ENCODE peak calls at places on chromosome 2, in eight cellular contexts. One of them, this sample, is unnamed.

GRCh38 chr2:224210495-224211472 is 171.7 kb upstream of the SERPINE2 start:
- DNase-seq in stimulated activated CD8-positive, alpha-beta memory T cell treated with anti-CD3 and anti-CD28 coated beads, Interleukin-7, amount 100 ng/mL, for 24 hours: no peak
- DNase-seq in CD8-positive, alpha-beta memory T cell: no peak
- DNase-seq in left colon: no peak
- DNase-seq in ureter: no peak
- DNase-seq in fibroblast of the conjunctiva: no peak
- DNase-seq in CD8-positive, alpha-beta T cell: no peak
- DNase-seq in activated CD4-positive, alpha-beta T cell treated with anti-CD3 and anti-CD28 coated beads, Interleukin-2, amount 10 ng/mL, durations not matched to agents 7 days and 5 days: no peak
- DNase-seq in this sample: no peak

GRCh38 chr2:176072951-176073904 is 10.5 kb downstream of the EVX2 start:
- DNase-seq in stimulated activated CD8-positive, alpha-beta memory T cell treated with anti-CD3 and anti-CD28 coated beads, Interleukin-7, amount 100 ng/mL, for 24 hours: no peak
- DNase-seq in fibroblast of the conjunctiva: no peak
- DNase-seq in ureter: no peak
- DNase-seq in CD8-positive, alpha-beta T cell: no peak
- DNase-seq in left colon: no peak
- DNase-seq in activated CD4-positive, alpha-beta T cell treated with anti-CD3 and anti-CD28 coated beads, Interleukin-2, amount 10 ng/mL, durations not matched to agents 7 days and 5 days: no peak
- DNase-seq in CD8-positive, alpha-beta memory T cell: no peak
- DNase-seq in this sample: no peak

GRCh38 chr2:238742664-238743063 is 105.2 kb upstream of the TWIST2 start:
- DNase-seq in stimulated activated CD8-positive, alpha-beta memory T cell treated with anti-CD3 and anti-CD28 coated beads, Interleukin-7, amount 100 ng/mL, for 24 hours: no peak
- DNase-seq in fibroblast of the conjunctiva: no peak
- DNase-seq in CD8-positive, alpha-beta memory T cell: no peak
- DNase-seq in left colon: no peak
- DNase-seq in activated CD4-positive, alpha-beta T cell treated with anti-CD3 and anti-CD28 coated beads, Interleukin-2, amount 10 ng/mL, durations not matched to agents 7 days and 5 days: no peak
- DNase-seq in CD8-positive, alpha-beta T cell: no peak
- DNase-seq in ureter: no peak
- DNase-seq in this sample: no peak

GRCh38 chr2:56714400-56714799 is 530.6 kb downstream of the CCDC85A start:
- DNase-seq in fibroblast of the conjunctiva: no peak
- DNase-seq in CD8-positive, alpha-beta memory T cell: no peak
- DNase-seq in activated CD4-positive, alpha-beta T cell treated with anti-CD3 and anti-CD28 coated beads, Interleukin-2, amount 10 ng/mL, durations not matched to agents 7 days and 5 days: no peak
- DNase-seq in stimulated activated CD8-positive, alpha-beta memory T cell treated with anti-CD3 and anti-CD28 coated beads, Interleukin-7, amount 100 ng/mL, for 24 hours: no peak
- DNase-seq in ureter: no peak
- DNase-seq in left colon: no peak
- DNase-seq in CD8-positive, alpha-beta T cell: no peak
- DNase-seq in this sample: no peak

GRCh38 chr2:219350938-219351280 is 18.4 kb upstream of the RESP18 start:
- DNase-seq in fibroblast of the conjunctiva: no peak
- DNase-seq in left colon: no peak
- DNase-seq in stimulated activated CD8-positive, alpha-beta memory T cell treated with anti-CD3 and anti-CD28 coated beads, Interleukin-7, amount 100 ng/mL, for 24 hours: no peak
- DNase-seq in CD8-positive, alpha-beta memory T cell: no peak
- DNase-seq in ureter: no peak
- DNase-seq in activated CD4-positive, alpha-beta T cell treated with anti-CD3 and anti-CD28 coated beads, Interleukin-2, amount 10 ng/mL, durations not matched to agents 7 days and 5 days: no peak
- DNase-seq in CD8-positive, alpha-beta T cell: no peak
- DNase-seq in this sample: no peak

GRCh38 chr2:191836471-191836852 is 10.4 kb downstream of the CAVIN2 start:
- DNase-seq in CD8-positive, alpha-beta T cell: no peak
- DNase-seq in left colon: no peak
- DNase-seq in activated CD4-positive, alpha-beta T cell treated with anti-CD3 and anti-CD28 coated beads, Interleukin-2, amount 10 ng/mL, durations not matched to agents 7 days and 5 days: no peak
- DNase-seq in CD8-positive, alpha-beta memory T cell: no peak
- DNase-seq in fibroblast of the conjunctiva: no peak
- DNase-seq in ureter: no peak
- DNase-seq in stimulated activated CD8-positive, alpha-beta memory T cell treated with anti-CD3 and anti-CD28 coated beads, Interleukin-7, amount 100 ng/mL, for 24 hours: no peak
- DNase-seq in this sample: no peak

GRCh38 chr2:170817999-170818293 is 1.3 kb downstream of the GAD1 start:
- DNase-seq in CD8-positive, alpha-beta memory T cell: no peak
- DNase-seq in ureter: no peak
- DNase-seq in fibroblast of the conjunctiva: no peak
- DNase-seq in stimulated activated CD8-positive, alpha-beta memory T cell treated with anti-CD3 and anti-CD28 coated beads, Interleukin-7, amount 100 ng/mL, for 24 hours: no peak
- DNase-seq in activated CD4-positive, alpha-beta T cell treated with anti-CD3 and anti-CD28 coated beads, Interleukin-2, amount 10 ng/mL, durations not matched to agents 7 days and 5 days: no peak
- DNase-seq in left colon: no peak
- DNase-seq in CD8-positive, alpha-beta T cell: no peak
- DNase-seq in this sample: no peak

GRCh38 chr2:113851640-113852039 is 38.2 kb upstream of the ACTR3 start:
- DNase-seq in left colon: no peak
- DNase-seq in stimulated activated CD8-positive, alpha-beta memory T cell treated with anti-CD3 and anti-CD28 coated beads, Interleukin-7, amount 100 ng/mL, for 24 hours: no peak
- DNase-seq in ureter: no peak
- DNase-seq in activated CD4-positive, alpha-beta T cell treated with anti-CD3 and anti-CD28 coated beads, Interleukin-2, amount 10 ng/mL, durations not matched to agents 7 days and 5 days: no peak
- DNase-seq in CD8-positive, alpha-beta memory T cell: no peak
- DNase-seq in CD8-positive, alpha-beta T cell: no peak
- DNase-seq in fibroblast of the conjunctiva: no peak
- DNase-seq in this sample: no peak

GRCh38 chr2:128425216-128425615 is 106.5 kb upstream of the HS6ST1 start:
- DNase-seq in activated CD4-positive, alpha-beta T cell treated with anti-CD3 and anti-CD28 coated beads, Interleukin-2, amount 10 ng/mL, durations not matched to agents 7 days and 5 days: no peak
- DNase-seq in left colon: no peak
- DNase-seq in stimulated activated CD8-positive, alpha-beta memory T cell treated with anti-CD3 and anti-CD28 coated beads, Interleukin-7, amount 100 ng/mL, for 24 hours: no peak
- DNase-seq in ureter: no peak
- DNase-seq in fibroblast of the conjunctiva: no peak
- DNase-seq in CD8-positive, alpha-beta memory T cell: no peak
- DNase-seq in CD8-positive, alpha-beta T cell: no peak
- DNase-seq in this sample: no peak

GRCh38 chr2:131067465-131067864 is 25.8 kb downstream of the FAM168B start:
- DNase-seq in ureter: no peak
- DNase-seq in left colon: no peak
- DNase-seq in CD8-positive, alpha-beta memory T cell: no peak
- DNase-seq in activated CD4-positive, alpha-beta T cell treated with anti-CD3 and anti-CD28 coated beads, Interleukin-2, amount 10 ng/mL, durations not matched to agents 7 days and 5 days: no peak
- DNase-seq in fibroblast of the conjunctiva: no peak
- DNase-seq in stimulated activated CD8-positive, alpha-beta memory T cell treated with anti-CD3 and anti-CD28 coated beads, Interleukin-7, amount 100 ng/mL, for 24 hours: no peak
- DNase-seq in CD8-positive, alpha-beta T cell: no peak
- DNase-seq in this sample: no peak

GRCh38 chr2:38898256-38898655 is 8.6 kb downstream of the ARHGEF33 start:
- DNase-seq in ureter: no peak
- DNase-seq in CD8-positive, alpha-beta T cell: no peak
- DNase-seq in stimulated activated CD8-positive, alpha-beta memory T cell treated with anti-CD3 and anti-CD28 coated beads, Interleukin-7, amount 100 ng/mL, for 24 hours: no peak
- DNase-seq in activated CD4-positive, alpha-beta T cell treated with anti-CD3 and anti-CD28 coated beads, Interleukin-2, amount 10 ng/mL, durations not matched to agents 7 days and 5 days: no peak
- DNase-seq in fibroblast of the conjunctiva: no peak
- DNase-seq in CD8-positive, alpha-beta memory T cell: no peak
- DNase-seq in left colon: no peak
- DNase-seq in this sample: no peak